ENCODE peak calls at places on chromosomes 6 and 20, in five cellular contexts. H is K562, N is sigmoid colon, U is stomach, P is SK-N-SH. W is an unnamed sample.
A peak's percentile ranks its signal among the peaks of the same experiment; 100 is the strongest.

GRCh38 chr6:76435174-76435573 is 362.7 kb upstream of the IMPG1 start:
- DNase-seq in P (no peak), N (no peak), H (no peak), U (no peak), W (no peak)

GRCh38 chr6:138572200-138572875 is 73.0 kb upstream of the NHSL1 start:
- DNase-seq in N (peak; percentile 88), P (no peak), H (no peak), U (peak; percentile 89), W (no peak)

GRCh38 chr6:49549691-49550412 is 616 bp upstream of the C6orf141 start:
- DNase-seq in U (no peak), H (no peak), P (no peak), N (no peak), W (no peak)

GRCh38 chr6:35299674-35300073 is 2.1 kb downstream of the DEF6 start:
- DNase-seq in N (peak; percentile 68), U (no peak), P (no peak), H (peak; percentile 38), W (no peak)

GRCh38 chr6:147689398-147689797 is 180.9 kb downstream of the SAMD5 start:
- DNase-seq in U (no peak), H (no peak), N (no peak), P (no peak), W (no peak)

GRCh38 chr20:34143951-34144350 is 31.9 kb upstream of the EIF2S2 start:
- DNase-seq in P (no peak), N (no peak), U (no peak), H (peak; percentile 44), W (no peak)

GRCh38 chr6:14339711-14340590 is 222.4 kb downstream of the CD83 start:
- DNase-seq in P (no peak), H (no peak), N (no peak), U (no peak), W (no peak)

GRCh38 chr6:139730340-139730974 is 356.0 kb upstream of the CITED2 start:
- DNase-seq in P (no peak), U (no peak), N (no peak), H (no peak), W (no peak)

GRCh38 chr6:33827546-33828451 is 24.0 kb upstream of the MLN start:
- DNase-seq in H (no peak), P (peak; percentile 46), N (no peak), U (no peak), W (no peak)

GRCh38 chr6:131924881-131925474 is 26.2 kb downstream of the CCN2 start:
- DNase-seq in H (no peak), P (no peak), U (no peak), N (no peak), W (no peak)

GRCh38 chr6:45422541-45423110 is 44.9 kb upstream of the SUPT3H start:
- DNase-seq in H (peak; percentile 28), U (peak; percentile 36), N (peak; percentile 78), P (peak; percentile 56), W (peak; percentile 46)
- TF ChIP-seq EP300 in H (no peak), U (no peak), N (no peak), P (no peak), W (no peak)

GRCh38 chr6:7108964-7109836 is 1.4 kb downstream of the RREB1 start:
- DNase-seq in P (peak; percentile 44), N (peak; percentile 91), U (peak; percentile 57), H (peak; percentile 69), W (peak; percentile 79)
- TF ChIP-seq POLR2AphosphoS5 in P (no peak), N (peak; percentile 41), U (no peak), H (no peak), W (peak; percentile 39)

GRCh38 chr20:49863666-49864065 is 51.0 kb downstream of the SLC9A8 start:
- DNase-seq in P (no peak), N (no peak), U (no peak), H (no peak), W (no peak)

GRCh38 chr20:49867453-49868215 is 47.7 kb downstream of the SPATA2 start:
- DNase-seq in U (no peak), N (no peak), H (no peak), P (no peak), W (no peak)

GRCh38 chr20:49866051-49866450 is 49.3 kb downstream of the SPATA2 start:
- DNase-seq in P (no peak), U (no peak), N (no peak), H (no peak), W (no peak)

GRCh38 chr20:49862607-49863200 is 50.1 kb downstream of the SLC9A8 start:
- DNase-seq in H (no peak), N (no peak), P (no peak), U (no peak), W (no peak)

DNA sequence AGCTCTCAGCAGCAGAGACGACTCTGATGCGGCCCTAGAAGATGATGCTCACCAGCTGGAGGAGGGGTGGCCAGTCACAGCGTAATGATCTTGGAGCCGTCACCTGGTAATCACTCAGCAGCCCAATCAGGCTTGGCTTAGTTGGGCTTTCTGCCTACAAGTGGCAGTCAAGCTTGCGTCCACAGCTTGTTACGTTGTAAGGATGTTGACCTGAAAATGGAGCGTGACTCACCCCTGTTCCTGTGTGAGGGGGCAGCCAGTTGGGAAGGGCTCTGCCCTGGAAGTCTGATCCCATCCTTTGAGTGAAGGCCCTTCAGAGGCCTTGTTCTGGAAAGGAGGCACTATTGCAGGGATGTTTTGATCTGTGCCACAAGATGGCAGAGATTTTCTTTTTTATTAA is 49.8 kb downstream of the SPATA2 start:
- DNase-seq in H (no peak), P (no peak), U (no peak), N (no peak), W (no peak)
- H3K27ac ChIP-seq in H (no peak overlapping the region), P (no peak overlapping the region), U (no peak overlapping the region), N (no peak overlapping the region), W (no peak overlapping the region)

DNA sequence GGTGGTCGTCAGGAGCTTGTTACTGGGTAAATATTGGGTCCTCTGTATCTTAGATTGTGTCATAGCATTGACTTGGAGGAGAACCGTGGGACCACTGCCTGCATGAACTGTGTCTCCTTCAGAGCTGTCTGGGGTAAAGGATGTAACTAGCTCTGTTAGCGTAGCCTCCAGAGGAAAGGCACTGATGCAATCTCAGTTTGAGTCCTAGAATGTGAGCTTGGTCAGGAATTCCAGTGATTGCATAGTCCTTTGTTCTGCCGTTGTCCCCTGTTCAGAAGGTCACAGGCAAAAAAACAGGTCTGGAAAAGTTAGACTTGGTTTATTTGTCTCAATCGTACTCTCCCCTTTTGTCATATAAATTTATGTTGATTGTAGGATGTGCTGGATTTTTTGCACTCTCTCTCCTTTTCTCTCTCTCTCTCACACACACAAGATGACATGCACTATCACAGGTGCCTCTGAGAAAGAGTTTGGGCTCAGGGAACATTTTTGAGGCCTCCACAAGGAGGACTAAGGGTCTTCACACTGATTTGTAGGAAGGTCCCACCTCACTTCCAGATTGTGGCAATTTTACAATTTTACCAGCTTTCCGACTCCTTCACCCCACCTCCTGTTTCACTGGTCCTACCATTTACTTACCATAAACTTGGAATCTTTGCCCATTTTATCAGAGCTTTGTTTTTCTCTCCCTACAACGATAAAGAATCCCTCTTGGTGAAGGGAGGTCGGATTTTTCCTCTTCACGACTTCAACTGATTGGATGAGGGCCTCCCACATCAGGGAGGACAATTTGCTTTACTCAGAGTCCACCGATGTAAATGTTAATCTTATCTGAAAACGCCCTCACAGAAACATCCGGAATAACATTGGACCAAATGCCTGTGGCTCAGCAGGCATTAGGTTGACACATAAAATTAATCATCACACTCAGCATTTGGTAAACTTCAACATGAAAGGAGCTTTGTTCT is 7.0 kb upstream of the DACT2 start:
- DNase-seq in U (no peak), P (no peak), H (no peak), N (no peak), W (no peak)
- TF ChIP-seq EP300 in U (no peak), P (no peak), H (no peak), N (no peak), W (no peak)

DNA sequence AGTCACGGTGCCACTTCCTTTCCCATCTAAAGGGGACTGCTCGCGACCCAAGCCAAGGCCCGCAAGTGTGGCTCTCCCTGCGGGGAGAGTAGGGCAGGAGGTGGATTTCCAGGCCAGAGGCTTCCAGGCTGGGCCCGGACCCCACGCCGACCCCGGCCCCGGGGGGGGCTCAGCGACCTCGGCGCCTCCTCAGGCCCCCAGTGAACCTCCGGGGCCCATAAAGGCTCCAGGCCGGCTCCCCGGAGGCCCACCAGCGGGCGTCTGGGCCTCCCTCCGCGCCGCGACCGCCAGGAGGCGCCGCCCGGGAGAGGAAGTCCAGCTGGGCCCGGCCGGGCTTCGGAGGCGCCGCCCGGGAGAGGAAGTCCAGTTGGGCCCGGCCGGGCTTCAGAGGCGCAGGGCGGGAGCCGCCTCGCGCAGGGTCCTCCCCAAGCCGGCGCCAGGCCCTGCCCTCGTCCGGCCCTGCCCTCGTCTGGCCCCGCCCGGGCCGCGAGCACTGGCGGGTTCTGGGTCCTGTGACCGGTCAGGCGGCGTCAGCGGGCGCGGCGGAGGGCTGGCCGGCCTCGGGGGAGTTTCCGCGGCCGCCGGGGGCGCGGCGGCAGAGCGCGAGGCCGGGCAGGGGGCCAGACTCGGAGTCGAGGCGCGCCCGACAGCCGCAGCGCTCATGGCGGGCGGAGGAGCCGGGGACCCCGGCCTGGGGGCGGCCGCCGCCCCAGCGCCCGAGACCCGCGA is at the start of gene RAB32:
- DNase-seq in N (peak; percentile 96), U (peak; percentile 94), P (peak; percentile 95), H (peak; percentile 90), W (peak; percentile 97)
- TF ChIP-seq POLR2AphosphoS5 in N (peak; percentile 46), U (peak; percentile 41), P (peak; percentile 23), H (no peak), W (peak; percentile 65)

DNA sequence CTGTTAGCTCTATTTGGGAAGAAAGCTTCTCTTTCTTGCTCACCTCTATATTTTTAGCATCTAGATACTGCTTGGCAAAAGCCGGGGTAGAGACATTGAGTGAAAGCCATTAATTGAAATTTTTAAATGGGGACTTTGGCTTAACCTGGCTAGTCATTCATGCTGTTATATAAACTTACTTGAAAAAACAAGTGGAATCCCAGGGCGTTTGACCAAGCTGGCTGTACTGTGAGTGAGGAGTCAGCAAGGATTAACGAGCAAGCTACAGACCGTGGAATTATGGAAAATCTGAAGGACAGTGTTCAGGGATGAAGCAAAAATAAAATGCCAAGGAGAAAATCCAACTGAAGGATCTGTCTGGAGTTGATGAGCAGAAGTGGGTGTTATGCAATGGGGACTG is 232.0 kb downstream of the GRM1 start:
- DNase-seq in N (no peak), U (no peak), H (no peak), P (no peak), W (no peak)
- H3K27ac ChIP-seq in N (no peak overlapping the region), U (no peak overlapping the region), H (no peak overlapping the region), P (no peak overlapping the region), W (no peak overlapping the region)

W was measured in upper lobe of left lung.